ENCODE peak calls at places on chromosome 20, in six cellular contexts. X is H9, I is mesenchymal stem cell, N is H1, A is trophoblast cell, T is IMR-90. W is an unnamed sample.

GRCh38 chr20:48638546-48638945 is 189.3 kb downstream of the PREX1 start:
- DNase-seq in X (no peak), I (peak), N (no peak), A (no peak), T (peak), W (no peak)

GRCh38 chr20:25230177-25230831 is 17.6 kb upstream of the PYGB start:
- DNase-seq in X (no peak), I (no peak), N (no peak), A (no peak), T (no peak), W (no peak)

GRCh38 chr20:63697357-63697867 is 960 bp downstream of the TNFRSF6B start:
- DNase-seq in X (no peak), I (no peak), N (no peak), A (no peak), T (no peak), W (no peak)

GRCh38 chr20:63223121-63223825 is 7.3 kb upstream of the YTHDF1 start:
- DNase-seq in X (peak), I (peak), N (peak), A (peak), T (peak), W (peak)

GRCh38 chr20:10611357-10611756 is 62.4 kb downstream of the JAG1 start:
- DNase-seq in X (peak), I (peak), N (peak), A (peak), T (peak), W (no peak)

GRCh38 chr20:24662756-24663399 is 193.4 kb downstream of the SYNDIG1 start:
- DNase-seq in X (no peak), I (no peak), N (no peak), A (no peak), T (peak), W (no peak)

GRCh38 chr20:58891686-58892125 is 39.2 kb downstream of the GNAS start:
- DNase-seq in X (peak), I (peak), N (no peak), A (no peak), T (no peak), W (peak)

GRCh38 chr20:62822788-62823651 is 6.2 kb downstream of the COL9A3 start:
- DNase-seq in X (peak), I (no peak), N (peak), A (peak), T (peak), W (no peak)

GRCh38 chr20:36645998-36646397 is at the start of gene SLA2:
- DNase-seq in X (no peak), I (no peak), N (no peak), A (no peak), T (no peak), W (no peak)

GRCh38 chr20:48329676-48330644 is 497.8 kb downstream of the PREX1 start:
- DNase-seq in X (peak), I (peak), N (no peak), A (no peak), T (peak), W (no peak)

GRCh38 chr20:33772439-33772838 is 38.7 kb upstream of the CHMP4B start:
- DNase-seq in X (no peak), I (no peak), N (no peak), A (no peak), T (no peak), W (no peak)

GRCh38 chr20:3661836-3662665 is 1.1 kb downstream of the GFRA4 start:
- DNase-seq in X (no peak), I (no peak), N (no peak), A (no peak), T (no peak), W (no peak)

GRCh38 chr20:36654506-36654905 is 8.5 kb upstream of the SLA2 start:
- DNase-seq in X (no peak), I (no peak), N (no peak), A (no peak), T (no peak), W (no peak)

GRCh38 chr20:31712564-31713311 is 9.9 kb downstream of the BCL2L1 start:
- DNase-seq in X (peak), I (peak), N (peak), A (peak), T (peak), W (peak)

GRCh38 chr20:17859616-17860232 is 108.9 kb downstream of the SNX5 start:
- DNase-seq in X (peak), I (no peak), N (no peak), A (no peak), T (no peak), W (no peak)

GRCh38 chr20:63850689-63851547 is 10.4 kb upstream of the ABHD16B start:
- DNase-seq in X (no peak), I (no peak), N (no peak), A (no peak), T (no peak), W (no peak)

GRCh38 chr20:25090492-25091429 is 8.8 kb upstream of the VSX1 start:
- DNase-seq in X (no peak), I (no peak), N (peak), A (no peak), T (no peak), W (no peak)

GRCh38 chr20:61683721-61684120 is 382.0 kb downstream of the TAF4 start:
- DNase-seq in X (no peak), I (no peak), N (no peak), A (no peak), T (no peak), W (no peak)

GRCh38 chr20:2890743-2891142 is 17.5 kb downstream of the PTPRA start:
- DNase-seq in X (no peak), I (peak), N (no peak), A (no peak), T (peak), W (no peak)

GRCh38 chr20:22385602-22386299 is 198.6 kb downstream of the FOXA2 start:
- DNase-seq in X (no peak), I (no peak), N (no peak), A (no peak), T (no peak), W (no peak)

GRCh38 chr20:2688041-2688591 is 4.5 kb upstream of the EBF4 start:
- DNase-seq in X (peak), I (peak), N (peak), A (no peak), T (peak), W (no peak)

GRCh38 chr20:62956387-62957135 is 4.1 kb downstream of the SLC17A9 start:
- DNase-seq in X (no peak), I (no peak), N (no peak), A (no peak), T (no peak), W (no peak)

GRCh38 chr20:37223053-37223452 is 38.6 kb downstream of the GHRH start:
- DNase-seq in X (no peak), I (peak), N (no peak), A (peak), T (peak), W (no peak)

GRCh38 chr20:13996265-13996664 is 949 bp downstream of the MACROD2 start:
- DNase-seq in X (no peak), I (no peak), N (no peak), A (no peak), T (no peak), W (no peak)

GRCh38 chr20:43361526-43361925 is 96.2 kb upstream of the SRSF6 start:
- DNase-seq in X (no peak), I (no peak), N (no peak), A (no peak), T (no peak), W (no peak)

GRCh38 chr20:24738058-24738775 is 210.9 kb upstream of the CST7 start:
- DNase-seq in X (no peak), I (no peak), N (peak), A (no peak), T (no peak), W (no peak)

GRCh38 chr20:24305366-24305765 is 164.1 kb upstream of the SYNDIG1 start:
- DNase-seq in X (no peak), I (no peak), N (no peak), A (no peak), T (no peak), W (no peak)

GRCh38 chr20:37680420-37680819 is 13.4 kb upstream of the CTNNBL1 start:
- DNase-seq in X (no peak), I (peak), N (no peak), A (peak), T (no peak), W (no peak)

DNA sequence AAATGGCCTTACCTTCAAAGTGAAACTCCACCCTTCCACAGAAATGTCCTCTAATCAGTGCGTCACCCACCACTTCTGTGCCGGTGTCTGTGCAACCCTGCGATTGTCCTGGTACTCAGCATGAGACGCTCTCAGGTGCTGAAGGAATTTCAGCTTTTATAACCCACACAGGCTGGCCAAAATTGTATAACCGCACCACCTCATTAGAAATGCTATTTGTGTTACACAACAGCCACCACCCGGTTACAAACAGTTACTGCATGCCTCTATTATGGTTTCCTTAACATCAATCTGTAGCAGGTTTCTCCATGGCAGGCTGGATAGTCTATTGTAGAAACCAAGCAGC is 51.5 kb downstream of the SLC23A2 start:
- DNase-seq in X (no peak), I (peak), N (no peak), A (peak), T (peak), W (no peak)
- H4K91ac ChIP-seq in X (no peak), I (no peak), N (no peak), A (no peak), T (peak), W (no peak)

GRCh38 chr20:20173269-20173668 is 120.9 kb downstream of the CFAP61 start:
- DNase-seq in X (no peak), I (no peak), N (no peak), A (no peak), T (no peak), W (no peak)

GRCh38 chr20:20174089-20174835 is 121.9 kb downstream of the CFAP61 start:
- DNase-seq in X (no peak), I (no peak), N (no peak), A (no peak), T (no peak), W (no peak)
- H4K91ac ChIP-seq in X (no peak), I (no peak), N (no peak), A (no peak), T (no peak), W (no peak)

GRCh38 chr20:57249772-57250171 is 16.7 kb downstream of the BMP7 start:
- DNase-seq in X (no peak), I (no peak), N (no peak), A (no peak), T (no peak), W (no peak)

GRCh38 chr20:57252559-57253162 is 13.8 kb downstream of the BMP7 start:
- DNase-seq in X (no peak), I (no peak), N (no peak), A (no peak), T (no peak), W (no peak)

GRCh38 chr20:57250607-57251343 is 15.7 kb downstream of the BMP7 start:
- DNase-seq in X (no peak), I (no peak), N (no peak), A (no peak), T (no peak), W (no peak)

GRCh38 chr20:57251949-57252348 is 14.5 kb downstream of the BMP7 start:
- DNase-seq in X (no peak), I (no peak), N (no peak), A (no peak), T (no peak), W (no peak)

DNA sequence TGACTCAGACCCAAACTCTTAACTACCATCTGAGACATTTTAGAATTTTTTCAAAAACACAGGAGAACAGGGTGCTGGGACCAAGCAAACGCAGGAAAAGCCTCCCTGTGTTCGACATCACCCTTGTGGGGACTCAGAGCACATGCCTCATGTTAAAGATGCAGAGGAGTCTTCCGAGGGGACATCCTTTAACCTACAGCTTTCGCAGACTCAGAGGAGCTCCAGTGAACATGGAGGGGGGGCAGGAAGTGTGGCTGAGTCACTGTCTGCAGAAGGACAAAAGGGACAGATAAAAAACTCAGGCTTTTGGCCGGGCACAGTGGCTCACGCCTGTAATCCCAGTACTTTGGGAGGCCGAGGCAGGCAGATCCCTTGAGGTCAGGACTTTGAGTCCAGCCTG is 15.1 kb downstream of the BMP7 start:
- DNase-seq in X (no peak), I (no peak), N (no peak), A (no peak), T (no peak), W (no peak)
- H4K91ac ChIP-seq in X (no peak), I (no peak), N (no peak), A (no peak), T (no peak), W (no peak)

GRCh38 chr20:47152078-47152477 is 204.4 kb downstream of the ZMYND8 start:
- DNase-seq in X (no peak), I (no peak), N (no peak), A (no peak), T (no peak), W (no peak)
- H4K91ac ChIP-seq in X (no peak), I (no peak), N (no peak), A (no peak), T (no peak), W (no peak)

GRCh38 chr20:1323256-1323655 is 5.7 kb downstream of the SDCBP2 start:
- DNase-seq in X (no peak), I (no peak), N (no peak), A (no peak), T (no peak), W (no peak)

GRCh38 chr20:1325173-1326030 is 3.5 kb downstream of the SDCBP2 start:
- DNase-seq in X (peak), I (peak), N (peak), A (peak), T (peak), W (peak)

GRCh38 chr20:1322511-1323245 is 6.3 kb downstream of the SDCBP2 start:
- DNase-seq in X (no peak), I (peak), N (no peak), A (no peak), T (peak), W (no peak)

GRCh38 chr20:1324598-1325172 is 4.3 kb downstream of the SDCBP2 start:
- DNase-seq in X (no peak), I (peak), N (peak), A (peak), T (peak), W (no peak)

DNA sequence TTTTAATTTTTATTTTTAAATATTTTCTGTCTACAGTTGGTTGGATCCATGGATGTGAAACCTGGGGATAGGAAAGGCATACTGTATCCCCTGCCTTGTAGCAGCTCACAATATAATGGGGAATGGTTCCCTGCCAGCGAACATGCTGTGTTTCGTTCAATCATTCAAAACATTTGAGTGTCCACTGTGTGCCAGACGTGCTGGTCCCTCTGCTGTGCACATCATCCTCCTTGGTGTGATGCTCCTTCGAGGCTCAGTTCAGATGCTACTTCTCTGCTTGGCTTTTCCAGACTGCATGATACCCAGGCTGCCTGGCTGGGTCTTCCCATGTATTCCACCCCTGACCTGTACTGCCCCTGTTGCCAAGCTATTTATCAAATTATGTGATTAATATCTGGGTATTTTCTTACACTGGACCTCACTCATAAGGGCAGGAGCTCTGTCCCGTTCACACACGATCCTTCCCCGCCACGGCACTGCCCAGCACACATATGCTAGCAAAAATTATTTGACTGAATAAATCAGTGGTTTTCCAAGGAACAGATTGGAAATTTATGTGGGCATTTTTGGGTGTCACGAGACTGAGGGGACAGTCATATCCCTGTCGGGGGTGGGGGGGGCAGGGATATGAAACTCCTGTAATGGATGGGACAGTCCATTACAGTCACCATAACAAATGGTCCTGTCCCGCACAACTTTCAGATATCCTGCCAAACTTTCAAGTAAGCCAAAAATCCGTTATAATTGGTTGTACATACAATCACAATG is 4.9 kb downstream of the SDCBP2 start:
- DNase-seq in X (no peak), I (peak), N (peak), A (no peak), T (no peak), W (no peak)
- H4K91ac ChIP-seq in X (no peak), I (peak), N (no peak), A (no peak), T (peak), W (no peak)

GRCh38 chr20:39013662-39014109 is 51.5 kb downstream of the DHX35 start:
- DNase-seq in X (no peak), I (no peak), N (no peak), A (no peak), T (no peak), W (no peak)

GRCh38 chr20:39019805-39020325 is 57.7 kb downstream of the DHX35 start:
- DNase-seq in X (no peak), I (no peak), N (no peak), A (no peak), T (no peak), W (no peak)

GRCh38 chr20:39021748-39022147 is 59.6 kb downstream of the DHX35 start:
- DNase-seq in X (no peak), I (no peak), N (no peak), A (no peak), T (no peak), W (no peak)

GRCh38 chr20:39016076-39016475 is 53.9 kb downstream of the DHX35 start:
- DNase-seq in X (no peak), I (no peak), N (no peak), A (no peak), T (no peak), W (no peak)

DNA sequence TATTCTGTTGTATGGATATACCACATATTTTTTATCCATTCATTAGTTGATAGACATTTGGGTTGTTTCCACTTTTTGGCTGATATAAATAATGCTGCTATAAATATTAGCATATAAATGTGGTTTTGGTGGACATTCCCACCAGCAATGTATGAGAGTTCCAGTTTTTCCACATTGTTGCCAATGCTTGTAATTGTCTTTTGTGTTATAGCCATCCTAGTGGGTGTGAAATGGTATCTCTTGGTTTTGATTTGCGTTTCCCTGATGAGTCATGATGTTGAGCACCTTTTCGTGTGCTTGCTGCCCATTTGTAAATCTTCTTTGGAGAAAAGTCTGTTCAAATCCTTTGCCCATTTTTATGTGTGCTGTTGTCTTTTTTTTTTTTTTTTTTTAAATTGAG is 54.4 kb downstream of the DHX35 start:
- DNase-seq in X (no peak), I (no peak), N (no peak), A (no peak), T (no peak), W (no peak)
- H4K91ac ChIP-seq in X (no peak), I (no peak), N (no peak), A (no peak), T (no peak), W (no peak)

DNA sequence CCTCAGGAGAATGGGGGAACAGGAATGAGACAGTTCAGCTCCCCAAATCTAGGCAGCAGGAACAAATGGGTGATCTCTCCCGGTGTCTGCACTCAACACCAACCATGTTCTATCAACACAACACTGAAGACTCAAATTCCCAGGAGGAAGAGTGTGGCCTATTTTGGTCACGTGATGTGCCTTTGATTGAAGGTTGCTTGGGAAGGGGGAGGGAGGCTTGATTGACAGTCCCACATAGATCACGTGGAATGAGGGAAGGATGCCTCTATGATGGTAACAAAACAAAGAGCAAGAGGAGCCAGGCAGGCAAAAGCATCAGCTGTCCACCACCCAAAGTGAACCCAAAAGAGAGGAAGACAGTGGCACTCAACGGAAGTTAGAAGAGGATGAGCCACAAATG is 364.8 kb downstream of the KIF16B start:
- DNase-seq in X (no peak), I (no peak), N (no peak), A (no peak), T (no peak), W (no peak)
- H4K91ac ChIP-seq in X (no peak), I (no peak), N (no peak), A (no peak), T (no peak), W (no peak)

DNA sequence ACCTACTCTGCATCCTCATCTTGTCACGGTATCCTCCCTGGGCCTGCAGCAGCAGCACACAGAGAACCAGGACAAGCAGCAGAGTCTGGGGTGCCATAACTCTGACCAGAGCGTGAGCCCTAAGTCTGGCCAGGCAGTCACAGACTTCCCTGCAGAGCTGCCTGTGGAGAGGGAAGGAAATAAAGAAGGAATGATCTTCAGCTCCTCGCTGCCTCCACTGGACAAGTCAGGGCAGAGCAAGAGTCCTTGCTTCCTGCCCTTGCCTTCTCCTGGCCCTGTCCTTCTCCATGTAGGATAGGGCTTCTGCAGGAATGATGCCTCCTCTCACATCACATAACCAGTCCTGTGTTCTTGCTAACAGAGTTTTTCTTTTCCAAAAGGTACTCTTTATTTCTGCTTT is 15.9 kb upstream of the WFDC11 start:
- DNase-seq in X (peak), I (no peak), N (peak), A (no peak), T (no peak), W (no peak)
- H4K91ac ChIP-seq in X (no peak), I (no peak), N (no peak), A (no peak), T (no peak), W (peak)

DNA sequence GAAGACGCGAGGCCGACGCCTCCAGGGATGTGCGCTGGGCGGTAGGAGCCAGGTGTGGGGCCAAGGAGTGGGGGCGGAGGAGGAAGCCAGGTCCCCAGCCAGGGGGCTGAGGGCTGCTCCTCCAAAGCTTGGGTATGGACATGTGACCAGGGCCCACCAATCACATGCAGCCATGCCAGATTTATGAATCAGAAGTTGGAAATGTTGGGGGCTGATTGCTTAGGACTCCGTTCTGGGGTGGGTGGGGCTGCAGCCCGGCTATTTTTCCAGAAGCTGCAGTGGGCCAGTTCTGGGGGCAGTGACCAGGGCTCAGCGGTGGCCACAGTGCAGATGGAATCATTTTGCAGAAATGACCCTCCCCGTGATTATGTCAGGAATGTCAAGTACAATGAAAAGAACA is 96.0 kb downstream of the CEBPB start:
- DNase-seq in X (peak), I (peak), N (no peak), A (no peak), T (peak), W (no peak)
- H4K91ac ChIP-seq in X (no peak), I (peak), N (no peak), A (no peak), T (peak), W (no peak)

W was measured in neuronal stem cell.